ENCODE peak calls at places on chromosomes 4 and X, in seven cellular contexts. V is brain microvascular endothelial cell; R is AG08396; L is activated gamma-delta T cell treated with Interleukin-2 at 50 U/mL for 16 hours; C is stimulated activated CD4-positive, alpha-beta T cell treated with anti-CD3 and anti-CD28 coated beads, Interleukin-4, amount 100 ng/mL, for 24 hours; K is stimulated activated CD8-positive, alpha-beta memory T cell treated with anti-CD3 and anti-CD28 coated beads, Interleukin-7, amount 100 ng/mL, for 24 hours; W is heart right ventricle. E is an unnamed sample.

GRCh38 chr4:1012031-1012739 is 759 bp downstream of the FGFRL1 start:
- DNase-seq in V (no peak), R (peak; percentile 58), L (peak; percentile 26), C (peak; percentile 31), K (no peak), W (no peak), E (peak; percentile 36)

GRCh38 chrX:133544105-133544504 is 128.8 kb upstream of the GPC4 start:
- DNase-seq in V (peak; percentile 24), R (no peak), L (no peak), C (no peak), K (no peak), W (no peak), E (peak; percentile 75)

GRCh38 chrX:143854006-143854405 is 29.9 kb upstream of the UBE2NL start:
- DNase-seq in V (peak; percentile 3), R (peak; percentile 5), L (no peak), C (no peak), K (no peak), W (no peak), E (peak; percentile 34)

GRCh38 chr4:25973346-25973745 is 59.3 kb downstream of the SMIM20 start:
- DNase-seq in V (no peak), R (no peak), L (no peak), C (no peak), K (no peak), W (no peak), E (no peak)

GRCh38 chrX:11296051-11296450 is 2.8 kb downstream of the AMELX start:
- DNase-seq in V (no peak), R (no peak), L (no peak), C (no peak), K (no peak), W (no peak), E (no peak)

GRCh38 chr4:8340721-8341680 is 71.4 kb downstream of the HTRA3 start:
- DNase-seq in V (no peak), R (no peak), L (no peak), C (no peak), K (no peak), W (peak; percentile 88), E (no peak)

GRCh38 chrX:108018659-108019381 is 26.0 kb upstream of the VSIG1 start:
- DNase-seq in V (no peak), R (no peak), L (peak; percentile 33), C (peak; percentile 10), K (no peak), W (no peak), E (no peak)

GRCh38 chr4:186764457-186764856 is 40.8 kb upstream of the FAT1 start:
- DNase-seq in V (no peak), R (no peak), L (no peak), C (no peak), K (no peak), W (no peak), E (no peak)

GRCh38 chr4:123106741-123107140 is 184.3 kb upstream of the NUDT6 start:
- DNase-seq in V (no peak), R (no peak), L (no peak), C (no peak), K (no peak), W (no peak), E (no peak)

GRCh38 chr4:13329340-13329850 is 154.7 kb downstream of the RAB28 start:
- DNase-seq in V (no peak), R (no peak), L (no peak), C (no peak), K (no peak), W (no peak), E (no peak)

GRCh38 chr4:54930226-54930625 is 195.2 kb downstream of the KDR start:
- DNase-seq in V (peak; percentile 94), R (no peak), L (no peak), C (no peak), K (no peak), W (peak; percentile 52), E (no peak)

GRCh38 chrX:71650333-71650969 is 16.9 kb upstream of the LOC101059915 start:
- DNase-seq in V (no peak), R (no peak), L (peak; percentile 35), C (peak; percentile 23), K (no peak), W (no peak), E (no peak)

GRCh38 chrX:38664285-38664684 is 102.9 kb downstream of the TSPAN7 start:
- DNase-seq in V (peak; percentile 15), R (peak; percentile 43), L (no peak), C (no peak), K (no peak), W (peak; percentile 6), E (peak; percentile 14)

GRCh38 chr4:121706595-121707021 is 9.8 kb upstream of the ANXA5 start:
- DNase-seq in V (peak; percentile 76), R (no peak), L (peak; percentile 60), C (peak; percentile 66), K (no peak), W (no peak), E (no peak)

GRCh38 chr4:7855731-7856130 is 83.9 kb downstream of the AFAP1 start:
- DNase-seq in V (no peak), R (no peak), L (no peak), C (no peak), K (no peak), W (no peak), E (no peak)

GRCh38 chrX:14073561-14073960 is 43.9 kb upstream of the GEMIN8 start:
- DNase-seq in V (no peak), R (no peak), L (no peak), C (no peak), K (no peak), W (no peak), E (no peak)

GRCh38 chrX:132292753-132293152 is 73.5 kb upstream of the RAP2C start:
- DNase-seq in V (peak; percentile 28), R (peak; percentile 67), L (peak; percentile 18), C (peak; percentile 16), K (no peak), W (peak; percentile 21), E (no peak)

GRCh38 chr4:78749972-78750727 is 26.0 kb upstream of the BMP2K start:
- DNase-seq in V (no peak), R (no peak), L (no peak), C (no peak), K (no peak), W (no peak), E (no peak)

GRCh38 chrX:40279762-40280161 is 182.0 kb upstream of the BCOR start:
- DNase-seq in V (no peak), R (no peak), L (no peak), C (no peak), K (no peak), W (no peak), E (no peak)

GRCh38 chrX:7147431-7147977 is at the start of gene STS:
- DNase-seq in V (no peak), R (no peak), L (peak; percentile 29), C (peak; percentile 21), K (peak; percentile 4), W (peak; percentile 25), E (no peak)

GRCh38 chr4:172011196-172011595 is 198.0 kb downstream of the GALNTL6 start:
- DNase-seq in V (no peak), R (no peak), L (no peak), C (no peak), K (no peak), W (no peak), E (no peak)

GRCh38 chr4:124105212-124105611 is 607.3 kb downstream of the ANKRD50 start:
- DNase-seq in V (peak; percentile 49), R (peak; percentile 12), L (no peak), C (no peak), K (no peak), W (no peak), E (no peak)

GRCh38 chr4:150717952-150718351 is 136.0 kb downstream of the MAB21L2 start:
- DNase-seq in V (no peak), R (no peak), L (no peak), C (no peak), K (no peak), W (no peak), E (no peak)

GRCh38 chrX:47202316-47202715 is 8.7 kb downstream of the UBA1 start:
- DNase-seq in V (no peak), R (no peak), L (no peak), C (no peak), K (no peak), W (no peak), E (no peak)

GRCh38 chr4:59597536-59598232 is 1602.4 kb upstream of the ADGRL3 start:
- DNase-seq in V (no peak), R (no peak), L (no peak), C (no peak), K (no peak), W (no peak), E (no peak)

GRCh38 chrX:154460326-154460725 is 2.2 kb downstream of the PLXNA3 start:
- DNase-seq in V (no peak), R (no peak), L (no peak), C (no peak), K (no peak), W (no peak), E (no peak)

GRCh38 chr4:185093573-185093972 is 49.5 kb upstream of the SLC25A4 start:
- DNase-seq in V (no peak), R (no peak), L (no peak), C (no peak), K (no peak), W (no peak), E (no peak)

GRCh38 chr4:153022233-153022632 is 86.1 kb downstream of the FHDC1 start:
- DNase-seq in V (no peak), R (no peak), L (no peak), C (no peak), K (no peak), W (no peak), E (no peak)

E was measured in kidney glomerular epithelial cell.